ENCODE peak calls at places on chromosome 21, in nine cellular contexts. One of them, this sample, is unnamed.
A peak's percentile ranks its signal among the peaks of the same experiment; 100 is the strongest.

GRCh38 chr21:31967334-31967733 is 94.5 kb downstream of the HUNK start:
- DNase-seq in cardiac muscle cell: no peak
- DNase-seq in upper lobe of right lung: no peak
- DNase-seq in GM23338: no peak
- DNase-seq in pancreas: no peak
- DNase-seq in H9: no peak
- DNase-seq in neuronal stem cell: no peak
- DNase-seq in adrenal gland: no peak
- DNase-seq in PC-3: no peak
- DNase-seq in this sample: no peak

GRCh38 chr21:25373126-25374082 is 233.9 kb downstream of the MRPL39 start:
- DNase-seq in cardiac muscle cell: no peak
- DNase-seq in upper lobe of right lung: no peak
- DNase-seq in GM23338: peak; percentile 76
- DNase-seq in pancreas: no peak
- DNase-seq in H9: peak; percentile 79
- DNase-seq in neuronal stem cell: no peak
- DNase-seq in adrenal gland: no peak
- DNase-seq in PC-3: peak; percentile 65
- DNase-seq in this sample: peak; percentile 77

GRCh38 chr21:38945536-38946245 is 140.0 kb downstream of the ETS2 start:
- DNase-seq in cardiac muscle cell: no peak
- DNase-seq in upper lobe of right lung: no peak
- DNase-seq in GM23338: peak; percentile 41
- DNase-seq in pancreas: no peak
- DNase-seq in H9: peak; percentile 41
- DNase-seq in neuronal stem cell: peak; percentile 71
- DNase-seq in adrenal gland: no peak
- DNase-seq in PC-3: no peak
- DNase-seq in this sample: peak; percentile 59

GRCh38 chr21:38323721-38324591 is 67.2 kb downstream of the KCNJ15 start:
- DNase-seq in cardiac muscle cell: peak; percentile 87
- DNase-seq in upper lobe of right lung: no peak
- DNase-seq in GM23338: peak; percentile 83
- DNase-seq in pancreas: no peak
- DNase-seq in H9: peak; percentile 43
- DNase-seq in neuronal stem cell: no peak
- DNase-seq in adrenal gland: no peak
- DNase-seq in PC-3: peak; percentile 95
- DNase-seq in this sample: peak; percentile 44

GRCh38 chr21:39016740-39017315 is 166.4 kb downstream of the PSMG1 start:
- DNase-seq in cardiac muscle cell: no peak
- DNase-seq in upper lobe of right lung: no peak
- DNase-seq in GM23338: no peak
- DNase-seq in pancreas: no peak
- DNase-seq in H9: no peak
- DNase-seq in neuronal stem cell: no peak
- DNase-seq in adrenal gland: no peak
- DNase-seq in PC-3: no peak
- DNase-seq in this sample: no peak

GRCh38 chr21:37410639-37411038 is 44.1 kb downstream of the DYRK1A start:
- DNase-seq in cardiac muscle cell: no peak
- DNase-seq in upper lobe of right lung: no peak
- DNase-seq in GM23338: no peak
- DNase-seq in pancreas: no peak
- DNase-seq in H9: no peak
- DNase-seq in neuronal stem cell: no peak
- DNase-seq in adrenal gland: no peak
- DNase-seq in PC-3: no peak
- DNase-seq in this sample: no peak

GRCh38 chr21:14143999-14144398 is 66.8 kb downstream of the LIPI start:
- DNase-seq in cardiac muscle cell: no peak
- DNase-seq in upper lobe of right lung: no peak
- DNase-seq in GM23338: no peak
- DNase-seq in pancreas: no peak
- DNase-seq in H9: no peak
- DNase-seq in neuronal stem cell: no peak
- DNase-seq in adrenal gland: no peak
- DNase-seq in PC-3: no peak
- DNase-seq in this sample: no peak

GRCh38 chr21:36706482-36706852 is 7.6 kb downstream of the SIM2 start:
- DNase-seq in cardiac muscle cell: no peak
- DNase-seq in upper lobe of right lung: no peak
- DNase-seq in GM23338: no peak
- DNase-seq in pancreas: no peak
- DNase-seq in H9: no peak
- DNase-seq in neuronal stem cell: no peak
- DNase-seq in adrenal gland: no peak
- DNase-seq in PC-3: no peak
- DNase-seq in this sample: no peak

GRCh38 chr21:46491553-46491952 is 32.9 kb downstream of the DIP2A start:
- DNase-seq in cardiac muscle cell: no peak
- DNase-seq in upper lobe of right lung: no peak
- DNase-seq in GM23338: no peak
- DNase-seq in pancreas: no peak
- DNase-seq in H9: no peak
- DNase-seq in neuronal stem cell: no peak
- DNase-seq in adrenal gland: no peak
- DNase-seq in PC-3: no peak
- DNase-seq in this sample: no peak

GRCh38 chr21:32278068-32278467 is 781 bp downstream of the MIS18A start:
- DNase-seq in cardiac muscle cell: no peak
- DNase-seq in upper lobe of right lung: no peak
- DNase-seq in GM23338: peak; percentile 33
- DNase-seq in pancreas: no peak
- DNase-seq in H9: no peak
- DNase-seq in neuronal stem cell: no peak
- DNase-seq in adrenal gland: no peak
- DNase-seq in PC-3: peak; percentile 27
- DNase-seq in this sample: peak; percentile 17

GRCh38 chr21:37878946-37879660 is 37.2 kb downstream of the KCNJ6 start:
- DNase-seq in cardiac muscle cell: peak; percentile 48
- DNase-seq in upper lobe of right lung: no peak
- DNase-seq in GM23338: no peak
- DNase-seq in pancreas: no peak
- DNase-seq in H9: no peak
- DNase-seq in neuronal stem cell: no peak
- DNase-seq in adrenal gland: no peak
- DNase-seq in PC-3: peak; percentile 88
- DNase-seq in this sample: peak; percentile 65

GRCh38 chr21:46634427-46634826 is 1.0 kb upstream of the PRMT2 start:
- DNase-seq in cardiac muscle cell: no peak
- DNase-seq in upper lobe of right lung: peak; percentile 53
- DNase-seq in GM23338: no peak
- DNase-seq in pancreas: no peak
- DNase-seq in H9: no peak
- DNase-seq in neuronal stem cell: no peak
- DNase-seq in adrenal gland: no peak
- DNase-seq in PC-3: peak; percentile 84
- DNase-seq in this sample: no peak

DNA sequence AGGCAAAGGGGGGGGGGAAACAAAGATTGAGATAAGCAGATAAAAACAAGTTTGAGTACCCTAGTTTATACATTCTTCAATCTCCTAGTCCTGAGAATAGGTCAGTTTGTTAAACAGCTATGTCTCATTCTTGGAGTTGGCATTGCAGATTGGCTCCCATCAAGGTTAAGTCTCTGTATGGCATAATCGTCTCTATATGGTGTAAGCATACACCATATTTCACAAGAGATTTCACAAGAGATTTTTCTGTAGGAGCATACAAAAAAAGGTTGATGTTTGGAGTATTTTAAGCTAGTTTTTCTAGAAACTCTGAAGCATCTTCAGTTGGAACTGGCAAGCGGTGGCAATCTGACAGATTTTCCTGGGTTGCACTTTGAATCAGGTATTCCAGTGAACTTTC is 35.8 kb downstream of the NCAM2 start:
- DNase-seq in cardiac muscle cell: no peak
- DNase-seq in upper lobe of right lung: no peak
- DNase-seq in GM23338: no peak
- DNase-seq in pancreas: no peak
- DNase-seq in H9: no peak
- DNase-seq in neuronal stem cell: no peak
- DNase-seq in adrenal gland: no peak
- DNase-seq in PC-3: no peak
- DNase-seq in this sample: no peak
- H3K4me1 ChIP-seq in cardiac muscle cell: no peaks in the 10 kb centered on the region
- H3K4me1 ChIP-seq in upper lobe of right lung: no peaks in the 10 kb centered on the region
- H3K4me1 ChIP-seq in GM23338: no peaks in the 10 kb centered on the region
- H3K4me1 ChIP-seq in pancreas: no peaks in the 10 kb centered on the region
- H3K4me1 ChIP-seq in H9: no peaks in the 10 kb centered on the region
- H3K4me1 ChIP-seq in neuronal stem cell: peaks cover 3% of the 10 kb centered on the region
- H3K4me1 ChIP-seq in adrenal gland: peaks cover 2% of the 10 kb centered on the region
- H3K4me1 ChIP-seq in PC-3: no peaks in the 10 kb centered on the region
- H3K4me1 ChIP-seq in this sample: no peaks in the 10 kb centered on the region

DNA sequence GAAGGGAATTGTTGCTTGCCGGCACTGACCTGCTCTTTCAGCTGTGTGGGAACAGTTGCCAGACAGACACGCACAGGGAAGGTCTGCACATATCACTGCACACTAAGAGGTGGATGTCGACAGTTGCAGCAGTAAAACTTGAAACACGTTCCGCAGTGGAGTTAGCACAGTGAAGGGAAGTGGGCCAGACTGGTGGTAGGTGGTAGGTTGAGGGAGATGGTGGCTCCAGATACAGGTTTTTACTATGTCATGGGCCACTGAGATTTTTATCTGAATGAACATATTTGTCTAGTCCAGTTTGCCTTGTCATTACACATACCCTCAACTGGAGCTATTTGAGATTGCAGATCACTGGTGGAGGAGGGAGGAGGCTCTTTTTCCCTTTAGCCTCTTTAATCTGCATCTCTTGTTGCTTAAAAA is 13.5 kb downstream of the MRPS6 start:
- DNase-seq in cardiac muscle cell: no peak
- DNase-seq in upper lobe of right lung: no peak
- DNase-seq in GM23338: no peak
- DNase-seq in pancreas: no peak
- DNase-seq in H9: no peak
- DNase-seq in neuronal stem cell: no peak
- DNase-seq in adrenal gland: no peak
- DNase-seq in PC-3: no peak
- DNase-seq in this sample: no peak
- H3K4me1 ChIP-seq in cardiac muscle cell: peaks cover 49% of the 10 kb centered on the region
- H3K4me1 ChIP-seq in upper lobe of right lung: peaks cover 20% of the 10 kb centered on the region
- H3K4me1 ChIP-seq in GM23338: peaks cover 61% of the 10 kb centered on the region
- H3K4me1 ChIP-seq in pancreas: peaks cover 1% of the 10 kb centered on the region
- H3K4me1 ChIP-seq in H9: peaks cover 14% of the 10 kb centered on the region
- H3K4me1 ChIP-seq in neuronal stem cell: no peaks in the 10 kb centered on the region
- H3K4me1 ChIP-seq in adrenal gland: peaks cover 4% of the 10 kb centered on the region
- H3K4me1 ChIP-seq in PC-3: no peaks in the 10 kb centered on the region
- H3K4me1 ChIP-seq in this sample: peaks cover 4% of the 10 kb centered on the region

GRCh38 chr21:45431781-45432572 is 27.0 kb downstream of the COL18A1 start:
- DNase-seq in cardiac muscle cell: no peak
- DNase-seq in upper lobe of right lung: no peak
- DNase-seq in GM23338: no peak
- DNase-seq in pancreas: peak; percentile 59
- DNase-seq in H9: no peak
- DNase-seq in neuronal stem cell: no peak
- DNase-seq in adrenal gland: no peak
- DNase-seq in PC-3: no peak
- DNase-seq in this sample: no peak

GRCh38 chr21:45433911-45434644 is 29.1 kb downstream of the COL18A1 start:
- DNase-seq in cardiac muscle cell: no peak
- DNase-seq in upper lobe of right lung: no peak
- DNase-seq in GM23338: no peak
- DNase-seq in pancreas: peak; percentile 25
- DNase-seq in H9: no peak
- DNase-seq in neuronal stem cell: no peak
- DNase-seq in adrenal gland: no peak
- DNase-seq in PC-3: no peak
- DNase-seq in this sample: no peak

GRCh38 chr21:45433301-45433700 is 28.3 kb downstream of the COL18A1 start:
- DNase-seq in cardiac muscle cell: no peak
- DNase-seq in upper lobe of right lung: no peak
- DNase-seq in GM23338: no peak
- DNase-seq in pancreas: peak; percentile 30
- DNase-seq in H9: no peak
- DNase-seq in neuronal stem cell: no peak
- DNase-seq in adrenal gland: no peak
- DNase-seq in PC-3: no peak
- DNase-seq in this sample: no peak

GRCh38 chr21:45430521-45431501 is 25.8 kb downstream of the COL18A1 start:
- DNase-seq in cardiac muscle cell: no peak
- DNase-seq in upper lobe of right lung: no peak
- DNase-seq in GM23338: peak; percentile 81
- DNase-seq in pancreas: peak; percentile 75
- DNase-seq in H9: peak; percentile 78
- DNase-seq in neuronal stem cell: peak; percentile 78
- DNase-seq in adrenal gland: no peak
- DNase-seq in PC-3: no peak
- DNase-seq in this sample: no peak

GRCh38 chr21:45432575-45433255 is 27.8 kb downstream of the COL18A1 start:
- DNase-seq in cardiac muscle cell: no peak
- DNase-seq in upper lobe of right lung: no peak
- DNase-seq in GM23338: no peak
- DNase-seq in pancreas: no peak
- DNase-seq in H9: no peak
- DNase-seq in neuronal stem cell: no peak
- DNase-seq in adrenal gland: no peak
- DNase-seq in PC-3: no peak
- DNase-seq in this sample: peak; percentile 69
- H3K4me1 ChIP-seq in cardiac muscle cell: peaks cover 43% of the 10 kb centered on the region
- H3K4me1 ChIP-seq in upper lobe of right lung: no peaks in the 10 kb centered on the region
- H3K4me1 ChIP-seq in GM23338: peaks cover 17% of the 10 kb centered on the region
- H3K4me1 ChIP-seq in pancreas: no peaks in the 10 kb centered on the region
- H3K4me1 ChIP-seq in H9: no peaks in the 10 kb centered on the region
- H3K4me1 ChIP-seq in neuronal stem cell: peaks cover 19% of the 10 kb centered on the region
- H3K4me1 ChIP-seq in adrenal gland: peaks cover 23% of the 10 kb centered on the region
- H3K4me1 ChIP-seq in PC-3: peaks cover 5% of the 10 kb centered on the region
- H3K4me1 ChIP-seq in this sample: peaks cover 27% of the 10 kb centered on the region

GRCh38 chr21:44024895-44025353 is 12.8 kb downstream of the TRAPPC10 start:
- DNase-seq in cardiac muscle cell: peak; percentile 83
- DNase-seq in upper lobe of right lung: no peak
- DNase-seq in GM23338: peak; percentile 43
- DNase-seq in pancreas: peak; percentile 24
- DNase-seq in H9: no peak
- DNase-seq in neuronal stem cell: no peak
- DNase-seq in adrenal gland: peak; percentile 71
- DNase-seq in PC-3: no peak
- DNase-seq in this sample: no peak
- H3K4me1 ChIP-seq in cardiac muscle cell: peaks cover 27% of the 10 kb centered on the region
- H3K4me1 ChIP-seq in upper lobe of right lung: peaks cover 42% of the 10 kb centered on the region
- H3K4me1 ChIP-seq in GM23338: peaks cover 21% of the 10 kb centered on the region
- H3K4me1 ChIP-seq in pancreas: no peaks in the 10 kb centered on the region
- H3K4me1 ChIP-seq in H9: peaks cover 3% of the 10 kb centered on the region
- H3K4me1 ChIP-seq in neuronal stem cell: peaks cover 17% of the 10 kb centered on the region
- H3K4me1 ChIP-seq in adrenal gland: peaks cover 18% of the 10 kb centered on the region
- H3K4me1 ChIP-seq in PC-3: peaks cover 16% of the 10 kb centered on the region
- H3K4me1 ChIP-seq in this sample: peaks cover 6% of the 10 kb centered on the region

GRCh38 chr21:34968414-34969333 is 80.4 kb downstream of the RUNX1 start:
- DNase-seq in cardiac muscle cell: no peak
- DNase-seq in upper lobe of right lung: no peak
- DNase-seq in GM23338: no peak
- DNase-seq in pancreas: no peak
- DNase-seq in H9: no peak
- DNase-seq in neuronal stem cell: no peak
- DNase-seq in adrenal gland: no peak
- DNase-seq in PC-3: no peak
- DNase-seq in this sample: no peak
- H3K4me1 ChIP-seq in cardiac muscle cell: no peaks in the 10 kb centered on the region
- H3K4me1 ChIP-seq in upper lobe of right lung: peaks cover 16% of the 10 kb centered on the region
- H3K4me1 ChIP-seq in GM23338: no peaks in the 10 kb centered on the region
- H3K4me1 ChIP-seq in pancreas: no peaks in the 10 kb centered on the region
- H3K4me1 ChIP-seq in H9: no peaks in the 10 kb centered on the region
- H3K4me1 ChIP-seq in neuronal stem cell: no peaks in the 10 kb centered on the region
- H3K4me1 ChIP-seq in adrenal gland: no peaks in the 10 kb centered on the region
- H3K4me1 ChIP-seq in PC-3: peaks cover 42% of the 10 kb centered on the region
- H3K4me1 ChIP-seq in this sample: peaks cover 41% of the 10 kb centered on the region

GRCh38 chr21:16363563-16363962 is 633.8 kb downstream of the USP25 start:
- DNase-seq in cardiac muscle cell: no peak
- DNase-seq in upper lobe of right lung: no peak
- DNase-seq in GM23338: no peak
- DNase-seq in pancreas: no peak
- DNase-seq in H9: no peak
- DNase-seq in neuronal stem cell: no peak
- DNase-seq in adrenal gland: no peak
- DNase-seq in PC-3: no peak
- DNase-seq in this sample: no peak
- H3K4me1 ChIP-seq in cardiac muscle cell: peaks cover 21% of the 10 kb centered on the region
- H3K4me1 ChIP-seq in upper lobe of right lung: no peaks in the 10 kb centered on the region
- H3K4me1 ChIP-seq in GM23338: no peaks in the 10 kb centered on the region
- H3K4me1 ChIP-seq in pancreas: no peaks in the 10 kb centered on the region
- H3K4me1 ChIP-seq in H9: no peaks in the 10 kb centered on the region
- H3K4me1 ChIP-seq in neuronal stem cell: no peaks in the 10 kb centered on the region
- H3K4me1 ChIP-seq in adrenal gland: no peaks in the 10 kb centered on the region
- H3K4me1 ChIP-seq in PC-3: no peaks in the 10 kb centered on the region
- H3K4me1 ChIP-seq in this sample: no peaks in the 10 kb centered on the region